ENCODE peak calls at places on chromosome 11, in nine cellular contexts. F is ureter; B is H7; E is cardiac muscle cell; I is activated effector memory CD4-positive, alpha-beta T cell treated with anti-CD3 and anti-CD28 coated beads, Interleukin-2, amount 50 U/mL, for 16 hours; Y is NCI-H187 treated with DMSO at 0.1 percent for 48 hours; U is T-helper 9 cell; Z is activated T-cell treated with anti-CD3 and anti-CD28 coated beads, Interleukin-2, amount 50 U/mL, for 48 hours; N is stimulated activated CD8-positive, alpha-beta memory T cell treated with anti-CD3 and anti-CD28 coated beads, Interleukin-12 subunit alpha, Interleukin-12 subunit beta, amount 100 ng/mL, for 1 hour. G is an unnamed sample.
A peak's percentile ranks its signal among the peaks of the same experiment; 100 is the strongest.

GRCh38 chr11:253886-254270 is 17.1 kb downstream of the PSMD13 start:
- DNase-seq in F (no peak), B (no peak), E (no peak), I (no peak), Y (no peak), U (no peak), Z (no peak), N (no peak), G (no peak)

GRCh38 chr11:65492637-65493366 is 6.0 kb upstream of the MALAT1 start:
- DNase-seq in F (no peak), B (no peak), E (peak; percentile 94), I (peak; percentile 50), Y (no peak), U (no peak), Z (peak; percentile 58), N (no peak), G (peak; percentile 79)

GRCh38 chr11:107928767-107929507 is 689 bp downstream of the RAB39A start:
- DNase-seq in F (no peak), B (peak; percentile 80), E (no peak), I (no peak), Y (no peak), U (no peak), Z (peak; percentile 19), N (no peak), G (peak; percentile 88)

GRCh38 chr11:36213050-36213840 is 76.0 kb downstream of the COMMD9 start:
- DNase-seq in F (no peak), B (peak; percentile 38), E (no peak), I (no peak), Y (no peak), U (no peak), Z (no peak), N (no peak), G (peak; percentile 90)

GRCh38 chr11:2777396-2777795 is 77.6 kb upstream of the KCNQ1OT1 start:
- DNase-seq in F (peak; percentile 42), B (peak; percentile 52), E (peak; percentile 34), I (no peak), Y (no peak), U (no peak), Z (peak; percentile 4), N (no peak), G (no peak)

GRCh38 chr11:1532606-1533341 is 39.3 kb downstream of the DUSP8 start:
- DNase-seq in F (no peak), B (no peak), E (no peak), I (no peak), Y (no peak), U (no peak), Z (no peak), N (no peak), G (no peak)

GRCh38 chr11:95925011-95925410 is 1.1 kb upstream of the MTMR2 start:
- DNase-seq in F (no peak), B (no peak), E (peak; percentile 56), I (no peak), Y (no peak), U (no peak), Z (no peak), N (no peak), G (peak; percentile 30)

GRCh38 chr11:107689317-107690202 is 22.3 kb downstream of the SLN start:
- DNase-seq in F (peak; percentile 71), B (peak; percentile 56), E (peak; percentile 81), I (peak; percentile 76), Y (no peak), U (peak; percentile 34), Z (peak; percentile 61), N (peak; percentile 25), G (peak; percentile 83)

GRCh38 chr11:118610773-118611432 is 3.5 kb downstream of the PHLDB1 start:
- DNase-seq in F (peak; percentile 76), B (peak; percentile 93), E (peak; percentile 78), I (peak; percentile 95), Y (no peak), U (peak; percentile 88), Z (peak; percentile 91), N (peak; percentile 76), G (peak; percentile 90)

GRCh38 chr11:111438846-111439520 is 59.9 kb upstream of the POU2AF1 start:
- DNase-seq in F (no peak), B (no peak), E (no peak), I (no peak), Y (no peak), U (no peak), Z (no peak), N (no peak), G (no peak)

GRCh38 chr11:108871152-108871551 is 206.3 kb downstream of the DDX10 start:
- DNase-seq in F (no peak), B (peak; percentile 11), E (peak; percentile 85), I (no peak), Y (no peak), U (no peak), Z (no peak), N (no peak), G (peak; percentile 79)

GRCh38 chr11:108758458-108758857 is 93.6 kb downstream of the DDX10 start:
- DNase-seq in F (no peak), B (no peak), E (peak; percentile 76), I (no peak), Y (no peak), U (no peak), Z (no peak), N (no peak), G (no peak)

GRCh38 chr11:132123854-132124835 is 753.7 kb downstream of the NTM start:
- DNase-seq in F (no peak), B (peak; percentile 39), E (no peak), I (no peak), Y (no peak), U (no peak), Z (no peak), N (no peak), G (peak; percentile 38)

GRCh38 chr11:112294688-112295340 is 34.2 kb upstream of the PLET1 start:
- DNase-seq in F (no peak), B (no peak), E (peak; percentile 27), I (no peak), Y (no peak), U (no peak), Z (no peak), N (no peak), G (no peak)

GRCh38 chr11:117259417-117259816 is 26.9 kb downstream of the RNF214 start:
- DNase-seq in F (no peak), B (no peak), E (peak; percentile 73), I (no peak), Y (no peak), U (no peak), Z (no peak), N (no peak), G (no peak)

GRCh38 chr11:111911563-111912401 is at the start of gene CRYAB:
- DNase-seq in F (peak; percentile 90), B (peak; percentile 48), E (peak; percentile 79), I (no peak), Y (no peak), U (no peak), Z (no peak), N (no peak), G (no peak)

GRCh38 chr11:76459299-76459698 is 14.5 kb downstream of the EMSY start:
- DNase-seq in F (no peak), B (peak; percentile 29), E (no peak), I (no peak), Y (no peak), U (no peak), Z (no peak), N (no peak), G (peak; percentile 18)

GRCh38 chr11:122033631-122034030 is 82.4 kb downstream of the BLID start:
- DNase-seq in F (no peak), B (no peak), E (no peak), I (no peak), Y (no peak), U (no peak), Z (no peak), N (no peak), G (no peak)